ENCODE peak calls at places on chromosomes 5 and 9, in five cellular contexts. One of them, this sample, is unnamed.
A peak's percentile ranks its signal among the peaks of the same experiment; 100 is the strongest.

GRCh38 chr9:79689576-79689975 is 117.8 kb downstream of the TLE4 start:
- DNase-seq in PC-3: no peak
- DNase-seq in GM23248: no peak
- DNase-seq in SK-N-SH: no peak
- DNase-seq in HCT116: no peak
- DNase-seq in this sample: no peak

GRCh38 chr9:79263666-79264460 is 307.9 kb upstream of the TLE4 start:
- DNase-seq in PC-3: peak; percentile 15
- DNase-seq in GM23248: peak; percentile 51
- DNase-seq in SK-N-SH: peak; percentile 43
- DNase-seq in HCT116: no peak
- DNase-seq in this sample: no peak

GRCh38 chr5:177022386-177023246 is at the start of gene ZNF346:
- DNase-seq in PC-3: peak; percentile 98
- DNase-seq in GM23248: peak; percentile 98
- DNase-seq in SK-N-SH: peak; percentile 97
- DNase-seq in HCT116: peak; percentile 83
- DNase-seq in this sample: peak; percentile 99

GRCh38 chr5:39080597-39081204 is 6.5 kb upstream of the RICTOR start:
- DNase-seq in PC-3: peak; percentile 67
- DNase-seq in GM23248: peak; percentile 85
- DNase-seq in SK-N-SH: peak; percentile 63
- DNase-seq in HCT116: peak; percentile 60
- DNase-seq in this sample: peak; percentile 63

GRCh38 chr5:661891-662750 is 31.0 kb downstream of the TPPP start:
- DNase-seq in PC-3: no peak
- DNase-seq in GM23248: no peak
- DNase-seq in SK-N-SH: no peak
- DNase-seq in HCT116: no peak
- DNase-seq in this sample: no peak

GRCh38 chr5:149450199-149450598 is 71.1 kb upstream of the IL17B start:
- DNase-seq in PC-3: no peak
- DNase-seq in GM23248: peak; percentile 69
- DNase-seq in SK-N-SH: no peak
- DNase-seq in HCT116: no peak
- DNase-seq in this sample: no peak

GRCh38 chr5:18797241-18797640 is 1163.0 kb downstream of the TAF11L14 start:
- DNase-seq in PC-3: no peak
- DNase-seq in GM23248: no peak
- DNase-seq in SK-N-SH: no peak
- DNase-seq in HCT116: no peak
- DNase-seq in this sample: no peak

GRCh38 chr5:94674841-94675382 is 56.4 kb downstream of the SLF1 start:
- DNase-seq in PC-3: peak; percentile 18
- DNase-seq in GM23248: peak; percentile 39
- DNase-seq in SK-N-SH: no peak
- DNase-seq in HCT116: no peak
- DNase-seq in this sample: no peak

GRCh38 chr5:164876793-164877192 is 1371.4 kb downstream of the MAT2B start:
- DNase-seq in PC-3: no peak
- DNase-seq in GM23248: no peak
- DNase-seq in SK-N-SH: no peak
- DNase-seq in HCT116: no peak
- DNase-seq in this sample: no peak

GRCh38 chr9:14313951-14314423 is at the start of gene NFIB:
- DNase-seq in PC-3: peak; percentile 53
- DNase-seq in GM23248: peak; percentile 77
- DNase-seq in SK-N-SH: peak; percentile 88
- DNase-seq in HCT116: no peak
- DNase-seq in this sample: peak; percentile 59

GRCh38 chr9:82721596-82721995 is 341.3 kb downstream of the RASEF start:
- DNase-seq in PC-3: peak; percentile 33
- DNase-seq in GM23248: no peak
- DNase-seq in SK-N-SH: no peak
- DNase-seq in HCT116: no peak
- DNase-seq in this sample: no peak
- TF ChIP-seq EZH2phosphoT487 in PC-3: no peak
- TF ChIP-seq EZH2phosphoT487 in GM23248: no peak
- TF ChIP-seq EZH2phosphoT487 in SK-N-SH: no peak
- TF ChIP-seq EZH2phosphoT487 in HCT116: no peak
- TF ChIP-seq EZH2phosphoT487 in this sample: no peak

DNA sequence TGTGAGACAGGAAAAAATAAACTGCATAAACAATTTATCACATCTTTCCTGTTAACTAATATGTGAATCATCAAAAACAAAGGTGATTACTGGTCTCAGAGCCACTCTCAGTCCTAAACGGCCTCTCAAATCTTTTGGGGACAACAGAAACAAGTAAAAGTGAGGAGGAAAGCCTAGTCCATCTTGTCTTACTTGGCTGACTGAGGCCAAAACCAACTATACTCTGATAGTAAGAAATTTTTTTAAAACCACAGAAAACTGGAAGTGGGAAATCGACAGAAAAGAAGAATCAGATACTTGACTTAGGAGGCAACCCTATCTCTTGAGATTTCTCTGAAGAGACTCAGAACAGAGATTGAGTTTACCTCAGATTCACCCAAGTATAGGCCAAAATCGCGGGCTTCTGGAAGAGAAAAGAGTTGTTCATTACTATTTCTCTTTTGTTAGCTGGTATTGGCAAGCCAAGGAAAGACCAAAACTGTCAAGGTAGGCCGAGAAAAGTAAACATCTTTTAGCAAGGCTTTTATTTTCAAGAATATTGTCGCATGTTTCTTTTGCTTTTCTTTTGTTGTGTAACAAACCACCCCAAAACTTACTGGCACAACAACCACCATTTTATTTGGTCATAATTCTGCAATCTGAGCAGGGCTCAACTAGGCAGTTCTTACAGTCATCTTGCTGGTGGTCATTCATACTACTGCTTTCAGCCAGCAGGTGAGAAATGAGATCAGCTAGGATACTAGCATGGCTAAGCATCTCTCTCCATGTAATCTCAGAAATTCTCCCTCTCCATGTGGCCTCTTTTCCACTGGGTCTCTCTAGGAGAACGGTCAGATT is 46.1 kb downstream of the RFX3 start:
- DNase-seq in PC-3: no peak
- DNase-seq in GM23248: no peak
- DNase-seq in SK-N-SH: no peak
- DNase-seq in HCT116: no peak
- DNase-seq in this sample: no peak
- H3K9ac ChIP-seq in PC-3: no peak overlapping the region
- H3K9ac ChIP-seq in GM23248: no peak overlapping the region
- H3K9ac ChIP-seq in SK-N-SH: no peak overlapping the region
- H3K9ac ChIP-seq in HCT116: no peak overlapping the region
- H3K9ac ChIP-seq in this sample: no peak overlapping the region

GRCh38 chr5:32889078-32889477 is 178.0 kb downstream of the NPR3 start:
- DNase-seq in PC-3: no peak
- DNase-seq in GM23248: no peak
- DNase-seq in SK-N-SH: no peak
- DNase-seq in HCT116: no peak
- DNase-seq in this sample: no peak

DNA sequence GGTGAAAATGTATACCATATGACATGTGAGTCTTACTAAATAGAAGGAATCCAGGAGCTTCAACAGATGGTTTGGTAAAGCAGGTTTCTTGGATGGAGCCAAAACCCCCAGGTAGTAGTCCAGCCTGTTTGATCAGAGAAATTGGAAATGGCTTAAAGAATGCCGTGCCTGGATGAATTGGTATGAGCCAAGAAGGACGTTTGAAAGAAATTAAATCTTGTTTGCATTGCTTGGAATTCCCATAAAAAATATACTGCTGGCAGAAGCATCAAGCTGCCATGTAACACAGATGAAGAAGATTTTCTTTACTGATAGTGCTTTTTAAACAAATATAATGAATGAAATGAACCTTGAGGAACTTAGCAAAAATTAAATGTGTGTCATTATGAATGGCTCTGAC is 176.3 kb downstream of the NPR3 start:
- DNase-seq in PC-3: peak; percentile 81
- DNase-seq in GM23248: no peak
- DNase-seq in SK-N-SH: no peak
- DNase-seq in HCT116: no peak
- DNase-seq in this sample: no peak
- TF ChIP-seq EZH2phosphoT487 in PC-3: no peak
- TF ChIP-seq EZH2phosphoT487 in GM23248: no peak
- TF ChIP-seq EZH2phosphoT487 in SK-N-SH: no peak
- TF ChIP-seq EZH2phosphoT487 in HCT116: no peak
- TF ChIP-seq EZH2phosphoT487 in this sample: no peak

GRCh38 chr5:8093669-8094068 is 224.7 kb downstream of the MTRR start:
- DNase-seq in PC-3: no peak
- DNase-seq in GM23248: no peak
- DNase-seq in SK-N-SH: no peak
- DNase-seq in HCT116: no peak
- DNase-seq in this sample: no peak
- H3K9ac ChIP-seq in PC-3: no peak overlapping the region
- H3K9ac ChIP-seq in GM23248: no peak overlapping the region
- H3K9ac ChIP-seq in SK-N-SH: no peak overlapping the region
- H3K9ac ChIP-seq in HCT116: no peak overlapping the region
- H3K9ac ChIP-seq in this sample: no peak overlapping the region

GRCh38 chr5:105288946-105289345 is 1726.4 kb upstream of the NUDT12 start:
- DNase-seq in PC-3: no peak
- DNase-seq in GM23248: no peak
- DNase-seq in SK-N-SH: no peak
- DNase-seq in HCT116: no peak
- DNase-seq in this sample: no peak
- TF ChIP-seq EZH2phosphoT487 in PC-3: no peak
- TF ChIP-seq EZH2phosphoT487 in GM23248: no peak
- TF ChIP-seq EZH2phosphoT487 in SK-N-SH: no peak
- TF ChIP-seq EZH2phosphoT487 in HCT116: no peak
- TF ChIP-seq EZH2phosphoT487 in this sample: no peak

GRCh38 chr5:58458851-58459275 is 1.0 kb downstream of the PLK2 start:
- DNase-seq in PC-3: peak; percentile 55
- DNase-seq in GM23248: peak; percentile 36
- DNase-seq in SK-N-SH: peak; percentile 2
- DNase-seq in HCT116: peak; percentile 55
- DNase-seq in this sample: no peak

GRCh38 chr5:58455966-58456365 is 3.9 kb downstream of the PLK2 start:
- DNase-seq in PC-3: no peak
- DNase-seq in GM23248: no peak
- DNase-seq in SK-N-SH: no peak
- DNase-seq in HCT116: no peak
- DNase-seq in this sample: no peak

GRCh38 chr5:58455495-58455894 is 4.4 kb downstream of the PLK2 start:
- DNase-seq in PC-3: no peak
- DNase-seq in GM23248: no peak
- DNase-seq in SK-N-SH: no peak
- DNase-seq in HCT116: no peak
- DNase-seq in this sample: no peak

GRCh38 chr5:58456486-58456885 is 3.4 kb downstream of the PLK2 start:
- DNase-seq in PC-3: no peak
- DNase-seq in GM23248: no peak
- DNase-seq in SK-N-SH: no peak
- DNase-seq in HCT116: no peak
- DNase-seq in this sample: no peak

DNA sequence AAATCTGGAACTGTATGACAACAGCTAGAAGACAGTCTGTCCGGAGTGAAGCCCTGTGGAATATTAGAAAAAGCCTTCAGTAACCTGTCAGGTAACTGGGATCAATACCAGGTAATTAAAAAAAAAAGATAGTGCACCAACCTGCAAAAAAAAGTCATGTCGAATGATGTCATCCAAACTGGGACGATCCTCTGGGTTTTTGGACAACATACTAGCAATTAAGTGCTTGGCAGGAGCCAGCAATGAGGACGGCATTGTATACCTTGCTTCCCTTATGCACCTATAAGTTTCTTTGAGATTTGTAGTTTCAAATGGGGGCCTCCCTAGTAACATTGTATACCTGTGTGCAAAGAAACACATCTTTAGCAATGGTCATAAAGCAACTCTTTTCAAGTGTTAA is 2.8 kb downstream of the PLK2 start:
- DNase-seq in PC-3: no peak
- DNase-seq in GM23248: no peak
- DNase-seq in SK-N-SH: no peak
- DNase-seq in HCT116: no peak
- DNase-seq in this sample: no peak
- H3K9ac ChIP-seq in PC-3: peak overlapping the region; percentile 95
- H3K9ac ChIP-seq in GM23248: peak overlapping the region; percentile 85
- H3K9ac ChIP-seq in SK-N-SH: peak overlapping the region; percentile 95
- H3K9ac ChIP-seq in HCT116: no peak overlapping the region
- H3K9ac ChIP-seq in this sample: no peak overlapping the region

GRCh38 chr5:160064441-160064840 is 54.8 kb downstream of the PWWP2A start:
- DNase-seq in PC-3: no peak
- DNase-seq in GM23248: no peak
- DNase-seq in SK-N-SH: peak; percentile 30
- DNase-seq in HCT116: no peak
- DNase-seq in this sample: no peak
- TF ChIP-seq EZH2phosphoT487 in PC-3: no peak
- TF ChIP-seq EZH2phosphoT487 in GM23248: no peak
- TF ChIP-seq EZH2phosphoT487 in SK-N-SH: no peak
- TF ChIP-seq EZH2phosphoT487 in HCT116: no peak
- TF ChIP-seq EZH2phosphoT487 in this sample: no peak

This sample was measured in neural progenitor cell.